ENCODE peak calls at places on chromosomes 7 and 10, in nine cellular contexts. E is GM12878, T is Panc1, B is body of pancreas, C is psoas muscle, H is IMR-90, P is kidney, O is A549, X is heart right ventricle. W is an unnamed sample.

GRCh38 chr7:29126804-29127203 is 19.5 kb downstream of the CPVL start:
- DNase-seq in X (no peak), C (no peak), O (no peak), H (no peak), T (no peak), P (no peak), E (no peak), B (no peak), W (no peak)

GRCh38 chr10:103803941-103804340 is 51.4 kb downstream of the SH3PXD2A start:
- DNase-seq in X (no peak), T (no peak), P (no peak), O (no peak), E (no peak), C (no peak), H (no peak), B (no peak), W (no peak)

GRCh38 chr7:82616059-82616723 is 172.6 kb upstream of the CACNA2D1 start:
- DNase-seq in E (no peak), X (no peak), P (no peak), O (no peak), T (no peak), B (no peak), H (no peak), C (no peak), W (no peak)

GRCh38 chr10:653991-654646 is 35.3 kb downstream of the DIP2C start:
- DNase-seq in H (peak), T (no peak), X (no peak), C (no peak), E (no peak), B (peak), O (no peak), P (no peak), W (peak)

GRCh38 chr7:157722137-157723060 is 385.6 kb downstream of the DNAJB6 start:
- DNase-seq in O (no peak), H (no peak), B (no peak), E (no peak), T (no peak), X (no peak), C (no peak), P (peak), W (no peak)

GRCh38 chr10:3783313-3783689 is 1.7 kb downstream of the KLF6 start:
- DNase-seq in B (peak), C (peak), T (no peak), O (peak), X (peak), E (peak), H (peak), P (peak), W (peak)

GRCh38 chr7:157574120-157574519 is 237.3 kb downstream of the DNAJB6 start:
- DNase-seq in T (no peak), O (no peak), X (no peak), H (no peak), P (peak), B (no peak), C (no peak), E (no peak), W (no peak)

GRCh38 chr10:100655760-100656421 is 89.5 kb upstream of the PAX2 start:
- DNase-seq in O (no peak), C (no peak), X (no peak), E (no peak), T (no peak), P (no peak), H (no peak), B (no peak), W (no peak)

GRCh38 chr7:138245682-138246081 is 169.4 kb downstream of the AKR1D1 start:
- DNase-seq in T (no peak), P (no peak), O (no peak), X (no peak), E (no peak), B (no peak), C (no peak), H (no peak), W (peak)

GRCh38 chr7:151426486-151426905 is 13.4 kb downstream of the CRYGN start:
- DNase-seq in B (no peak), H (peak), E (no peak), X (peak), O (peak), C (peak), P (no peak), T (no peak), W (peak)

GRCh38 chr10:86222687-86223086 is 143.9 kb downstream of the GRID1 start:
- DNase-seq in H (no peak), P (peak), B (no peak), E (no peak), C (no peak), X (no peak), O (no peak), T (no peak), W (no peak)

GRCh38 chr10:115125505-115125904 is 32.3 kb downstream of the ATRNL1 start:
- DNase-seq in E (no peak), H (no peak), T (no peak), P (no peak), C (no peak), B (no peak), X (no peak), O (no peak), W (no peak)

GRCh38 chr10:72297281-72297967 is 23.7 kb downstream of the DDIT4 start:
- DNase-seq in E (peak), P (peak), O (peak), C (peak), B (peak), X (peak), H (peak), T (no peak), W (peak)

GRCh38 chr10:593421-593820 is 96.0 kb downstream of the DIP2C start:
- DNase-seq in P (no peak), C (no peak), O (no peak), H (no peak), B (no peak), X (no peak), E (no peak), T (no peak), W (no peak)

GRCh38 chr10:109556399-109556798 is 366.9 kb downstream of the XPNPEP1 start:
- DNase-seq in B (no peak), T (no peak), P (no peak), C (no peak), X (no peak), O (no peak), H (no peak), E (no peak), W (no peak)

GRCh38 chr10:92662852-92663251 is 26.9 kb upstream of the HHEX start:
- DNase-seq in O (peak), H (no peak), P (no peak), C (no peak), B (no peak), T (no peak), X (no peak), E (no peak), W (no peak)

GRCh38 chr7:33556471-33556870 is 348.9 kb upstream of the BMPER start:
- DNase-seq in B (no peak), O (no peak), E (no peak), T (no peak), H (no peak), X (no peak), C (no peak), P (no peak), W (no peak)

GRCh38 chr10:105807930-105808587 is 1167.0 kb downstream of the SORCS3 start:
- DNase-seq in T (no peak), C (no peak), X (no peak), O (no peak), H (no peak), P (no peak), E (no peak), B (no peak), W (no peak)

GRCh38 chr7:50807026-50807730 is 24.5 kb upstream of the GRB10 start:
- DNase-seq in O (no peak), X (no peak), T (no peak), H (no peak), C (no peak), B (no peak), P (no peak), E (no peak), W (no peak)

GRCh38 chr10:79494871-79495270 is 17.5 kb upstream of the EIF5AL1 start:
- DNase-seq in P (no peak), X (no peak), B (no peak), H (no peak), C (no peak), T (no peak), O (no peak), E (no peak), W (no peak)

GRCh38 chr10:60937784-60938654 is 6.0 kb downstream of the RHOBTB1 start:
- DNase-seq in T (no peak), H (peak), C (no peak), B (no peak), E (no peak), X (no peak), P (no peak), O (peak), W (no peak)

GRCh38 chr10:43595739-43596298 is 10.4 kb upstream of the ZNF485 start:
- DNase-seq in X (no peak), T (no peak), B (no peak), C (no peak), E (peak), H (no peak), P (no peak), O (no peak), W (no peak)

GRCh38 chr7:7851381-7851780 is 117.2 kb upstream of the GLCCI1 start:
- DNase-seq in B (no peak), H (no peak), X (no peak), O (no peak), E (no peak), T (no peak), C (no peak), P (no peak), W (no peak)

GRCh38 chr7:108808556-108808955 is 238.9 kb downstream of the DNAJB9 start:
- DNase-seq in C (no peak), X (no peak), H (no peak), T (no peak), P (no peak), O (no peak), E (no peak), B (no peak), W (no peak)

GRCh38 chr10:36494386-36494785 is 631.0 kb upstream of the ANKRD30A start:
- DNase-seq in C (no peak), T (peak), X (no peak), O (peak), H (peak), P (no peak), E (no peak), B (no peak), W (no peak)

GRCh38 chr7:20783716-20784310 is 2.9 kb downstream of the SP8 start:
- DNase-seq in T (no peak), X (no peak), O (no peak), H (no peak), C (no peak), B (no peak), E (no peak), P (no peak), W (no peak)

GRCh38 chr7:7653568-7654187 is 13.1 kb downstream of the UMAD1 start:
- DNase-seq in T (no peak), O (peak), B (no peak), X (no peak), C (no peak), H (no peak), P (no peak), E (peak), W (no peak)

GRCh38 chr7:90412458-90413184 is 9.4 kb downstream of the CLDN12 start:
- DNase-seq in B (peak), E (no peak), C (peak), H (no peak), T (no peak), P (peak), O (peak), X (no peak), W (no peak)

GRCh38 chr10:129790710-129791446 is 173.2 kb downstream of the EBF3 start:
- DNase-seq in C (no peak), E (no peak), B (no peak), H (no peak), T (no peak), O (no peak), X (no peak), P (no peak), W (no peak)

GRCh38 chr10:1824928-1825327 is 87.6 kb upstream of the ADARB2 start:
- DNase-seq in X (no peak), H (no peak), C (no peak), E (no peak), T (no peak), O (no peak), B (no peak), P (no peak), W (no peak)

GRCh38 chr10:103397191-103397825 is 882 bp downstream of the PDCD11 start:
- DNase-seq in H (no peak), O (no peak), T (no peak), X (no peak), C (no peak), E (no peak), B (peak), P (no peak), W (no peak)

GRCh38 chr7:50806143-50806542 is 23.4 kb upstream of the GRB10 start:
- DNase-seq in P (no peak), T (no peak), E (no peak), X (no peak), H (no peak), C (no peak), O (no peak), B (no peak), W (no peak)

GRCh38 chr10:47456794-47457527 is 27.0 kb downstream of the ANXA8 start:
- DNase-seq in T (no peak), P (peak), C (no peak), X (no peak), O (no peak), B (no peak), H (no peak), E (no peak), W (no peak)

GRCh38 chr7:13920053-13920697 is 69.3 kb downstream of the ETV1 start:
- DNase-seq in P (no peak), T (peak), C (no peak), E (no peak), H (peak), X (peak), B (no peak), O (peak), W (peak)

GRCh38 chr7:101390901-101391301 is 28.2 kb downstream of the COL26A1 start:
- DNase-seq in O (no peak), X (peak), B (no peak), P (peak), T (no peak), E (peak), H (no peak), C (no peak), W (no peak)

GRCh38 chr7:119935418-119936025 is 337.5 kb upstream of the KCND2 start:
- DNase-seq in T (peak), H (peak), E (no peak), C (no peak), O (peak), P (no peak), X (no peak), B (no peak), W (no peak)

GRCh38 chr7:81408728-81409127 is 361.1 kb downstream of the HGF start:
- DNase-seq in H (peak), T (no peak), O (peak), B (no peak), C (no peak), X (no peak), E (no peak), P (no peak), W (no peak)

GRCh38 chr7:142611566-142612250 is 137.6 kb upstream of the PRSS1 start:
- DNase-seq in H (no peak), P (no peak), C (no peak), T (no peak), O (no peak), E (no peak), B (no peak), X (no peak), W (no peak)
- H3K27ac ChIP-seq in H (no peak), P (no peak), C (no peak), T (no peak), O (no peak), E (no peak), B (no peak), X (no peak), W (peak)

GRCh38 chr7:45920543-45921380 is at the start of gene IGFBP3:
- DNase-seq in O (peak), P (peak), E (no peak), B (peak), T (no peak), H (peak), X (peak), C (peak), W (no peak)

GRCh38 chr7:45919947-45920542 is 1.0 kb downstream of the IGFBP3 start:
- DNase-seq in B (no peak), H (no peak), C (no peak), X (no peak), T (no peak), O (no peak), E (no peak), P (no peak), W (no peak)

GRCh38 chr7:45918556-45918955 is 2.5 kb downstream of the IGFBP3 start:
- DNase-seq in C (no peak), H (no peak), X (no peak), B (no peak), E (no peak), O (no peak), P (no peak), T (no peak), W (no peak)

GRCh38 chr7:45917658-45918057 is 3.4 kb downstream of the IGFBP3 start:
- DNase-seq in O (peak), P (peak), B (peak), X (peak), H (peak), T (no peak), E (no peak), C (peak), W (peak)

GRCh38 chr7:45919231-45919825 is 1.7 kb downstream of the IGFBP3 start:
- DNase-seq in X (no peak), C (no peak), E (no peak), P (no peak), O (no peak), T (no peak), B (no peak), H (no peak), W (no peak)
- H3K27ac ChIP-seq in X (no peak), C (no peak), E (no peak), P (no peak), O (peak), T (no peak), B (no peak), H (no peak), W (no peak)

GRCh38 chr7:40470111-40470736 is 335.4 kb downstream of the SUGCT start:
- DNase-seq in H (peak), P (no peak), B (no peak), X (no peak), O (no peak), T (no peak), E (no peak), C (no peak), W (no peak)

GRCh38 chr7:40470817-40471216 is 336.0 kb downstream of the SUGCT start:
- DNase-seq in T (no peak), X (no peak), B (no peak), P (no peak), O (no peak), C (no peak), E (no peak), H (peak), W (no peak)

GRCh38 chr7:40471891-40472290 is 337.1 kb downstream of the SUGCT start:
- DNase-seq in C (no peak), P (no peak), X (no peak), O (no peak), B (no peak), H (no peak), E (no peak), T (no peak), W (no peak)

GRCh38 chr7:40474790-40475680 is 340.2 kb downstream of the SUGCT start:
- DNase-seq in C (no peak), P (no peak), H (no peak), E (peak), T (no peak), X (no peak), B (no peak), O (no peak), W (no peak)

DNA sequence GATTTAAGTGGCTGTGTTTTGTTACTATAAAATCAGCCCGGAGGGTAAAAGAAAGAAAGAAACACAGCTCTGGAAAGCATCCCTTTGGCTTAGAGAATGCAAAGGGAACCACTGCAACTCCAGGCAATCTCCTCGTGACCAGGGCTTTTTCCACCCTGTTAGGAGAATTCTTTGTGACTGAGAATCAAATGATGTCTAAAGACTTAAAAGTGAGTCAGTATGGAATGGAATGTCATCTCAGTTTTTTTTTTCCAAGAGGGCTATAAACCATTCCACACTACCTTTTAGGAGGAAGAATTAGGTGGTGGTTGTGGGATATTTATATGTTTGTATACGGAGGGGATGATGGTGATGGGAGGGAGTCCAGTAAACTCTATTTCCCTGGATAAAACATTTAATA is 334.7 kb downstream of the SUGCT start:
- DNase-seq in C (no peak), H (peak), T (peak), E (no peak), P (no peak), O (no peak), B (no peak), X (no peak), W (no peak)
- H3K27ac ChIP-seq in C (no peak), H (peak), T (no peak), E (no peak), P (no peak), O (no peak), B (no peak), X (no peak), W (no peak)

DNA sequence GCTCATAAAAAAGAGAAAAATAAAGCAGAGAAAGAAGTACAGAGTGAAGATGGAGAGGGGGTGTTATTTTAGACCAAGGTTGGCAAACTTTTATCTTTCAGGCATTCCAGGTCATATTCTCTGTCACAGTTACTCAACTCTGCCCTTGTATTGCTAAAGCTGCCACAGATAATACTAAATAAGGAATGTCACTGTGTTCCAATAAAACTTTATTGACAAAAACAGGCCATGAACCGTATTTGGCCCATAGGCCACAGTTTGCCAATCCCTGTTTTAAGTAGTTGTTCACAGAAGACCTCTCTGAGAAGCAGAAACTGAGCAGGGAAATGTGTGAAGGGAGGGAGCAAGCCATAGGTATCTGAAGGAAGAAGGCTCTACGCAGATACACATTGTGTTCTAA is 167.4 kb downstream of the GLI3 start:
- DNase-seq in B (no peak), P (no peak), O (no peak), H (no peak), C (no peak), E (no peak), T (no peak), X (no peak), W (no peak)
- H3K27ac ChIP-seq in B (no peak), P (no peak), O (no peak), H (no peak), C (no peak), E (no peak), T (no peak), X (no peak), W (no peak)

DNA sequence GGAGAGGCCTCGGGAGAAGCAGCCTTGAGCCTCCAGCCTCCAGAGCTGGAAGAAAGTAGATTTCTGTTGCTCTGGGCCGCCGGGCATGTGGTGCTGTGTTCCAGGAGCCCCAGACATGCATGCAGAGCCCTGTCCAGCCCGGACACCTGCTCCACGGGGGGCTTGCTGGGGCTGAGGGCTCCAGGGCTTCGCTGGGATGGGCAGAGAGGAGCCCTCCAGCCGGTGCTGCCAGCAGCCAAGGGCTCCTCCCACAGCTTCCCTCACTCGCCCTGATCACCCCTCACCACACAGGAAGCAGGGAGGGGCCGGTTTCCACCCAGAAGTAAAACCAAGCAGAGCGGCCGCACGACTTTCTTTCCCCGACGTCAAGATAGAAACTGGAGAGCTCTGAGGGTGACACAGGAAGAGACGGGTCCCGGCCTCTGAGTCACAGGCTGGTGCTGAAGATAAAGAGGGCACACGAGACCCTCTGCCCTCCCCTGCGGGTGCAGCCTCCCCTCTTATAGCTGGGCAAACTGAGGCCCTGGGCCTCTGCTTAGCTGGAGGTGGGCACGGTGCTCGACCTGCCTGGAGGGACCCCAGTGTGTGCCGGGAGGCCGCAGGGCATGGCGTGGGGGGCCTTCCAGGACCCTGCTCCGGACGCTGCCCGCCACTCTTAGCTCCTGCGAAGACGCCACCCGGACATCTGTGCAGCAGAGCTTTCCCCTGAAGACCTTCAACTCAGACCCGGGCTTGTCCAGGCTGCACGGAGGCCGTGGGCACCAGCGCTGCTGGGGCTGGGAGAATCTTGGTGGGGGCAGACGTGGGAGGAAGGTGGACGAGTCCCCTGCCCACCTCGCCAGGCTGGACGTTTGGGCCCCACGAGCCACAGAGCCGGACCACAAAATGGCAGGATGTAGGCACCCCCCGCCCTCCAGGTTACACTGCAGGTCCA is 31.1 kb downstream of the ADAP1 start:
- DNase-seq in C (peak), E (peak), X (peak), B (peak), O (no peak), H (peak), P (peak), T (no peak), W (peak)
- H3K27ac ChIP-seq in C (no peak), E (peak), X (no peak), B (peak), O (no peak), H (no peak), P (no peak), T (peak), W (no peak)